ENCODE peak calls at places on chromosomes 13 and 19, in four cellular contexts. E, T, A and O are unnamed samples.

GRCh38 chr13:93776936-93777335 is 550.3 kb downstream of the GPC6 start:
- DNase-seq in T (no peak), E (peak), A (peak), O (peak)

GRCh38 chr13:45786293-45786920 is 65.1 kb downstream of the SIAH3 start:
- DNase-seq in T (no peak), E (no peak), A (no peak), O (no peak)

GRCh38 chr13:25192936-25193335 is 20.8 kb upstream of the AMER2 start:
- DNase-seq in E (no peak), A (no peak), T (no peak), O (no peak)

GRCh38 chr13:98950705-98951104 is 27.2 kb downstream of the DOCK9 start:
- DNase-seq in E (no peak), T (no peak), A (no peak), O (no peak)

GRCh38 chr19:16608290-16608704 is 19.7 kb downstream of the MED26 start:
- DNase-seq in T (no peak), E (peak), A (peak), O (peak)

GRCh38 chr13:69458013-69458412 is 649.6 kb upstream of the ATXN8OS start:
- DNase-seq in A (no peak), E (no peak), T (no peak), O (no peak)

GRCh38 chr13:24454100-24454499 is 58.5 kb downstream of the PARP4 start:
- DNase-seq in T (no peak), A (no peak), E (no peak), O (no peak)

GRCh38 chr13:98328511-98328910 is 151.4 kb upstream of the RNF113B start:
- DNase-seq in T (no peak), A (no peak), E (no peak), O (no peak)

GRCh38 chr19:40803857-40804782 is 5.1 kb downstream of the EGLN2 start:
- DNase-seq in E (no peak), A (no peak), T (peak), O (no peak)

GRCh38 chr19:4062576-4063368 is 3.9 kb downstream of the ZBTB7A start:
- DNase-seq in E (no peak), T (no peak), A (no peak), O (no peak)

GRCh38 chr19:4064551-4065260 is 2.0 kb downstream of the ZBTB7A start:
- DNase-seq in T (peak), A (peak), E (no peak), O (peak)

GRCh38 chr19:4063369-4064072 is 3.2 kb downstream of the ZBTB7A start:
- DNase-seq in E (no peak), T (no peak), A (no peak), O (no peak)

GRCh38 chr19:4065430-4066175 is 1.1 kb downstream of the ZBTB7A start:
- DNase-seq in A (peak), E (peak), T (peak), O (peak)

GRCh38 chr19:4064073-4064550 is 2.6 kb downstream of the ZBTB7A start:
- DNase-seq in A (peak), E (peak), T (no peak), O (peak)
- TF ChIP-seq CTCF in A (no peak), E (no peak), T (no peak), O (no peak)

DNA sequence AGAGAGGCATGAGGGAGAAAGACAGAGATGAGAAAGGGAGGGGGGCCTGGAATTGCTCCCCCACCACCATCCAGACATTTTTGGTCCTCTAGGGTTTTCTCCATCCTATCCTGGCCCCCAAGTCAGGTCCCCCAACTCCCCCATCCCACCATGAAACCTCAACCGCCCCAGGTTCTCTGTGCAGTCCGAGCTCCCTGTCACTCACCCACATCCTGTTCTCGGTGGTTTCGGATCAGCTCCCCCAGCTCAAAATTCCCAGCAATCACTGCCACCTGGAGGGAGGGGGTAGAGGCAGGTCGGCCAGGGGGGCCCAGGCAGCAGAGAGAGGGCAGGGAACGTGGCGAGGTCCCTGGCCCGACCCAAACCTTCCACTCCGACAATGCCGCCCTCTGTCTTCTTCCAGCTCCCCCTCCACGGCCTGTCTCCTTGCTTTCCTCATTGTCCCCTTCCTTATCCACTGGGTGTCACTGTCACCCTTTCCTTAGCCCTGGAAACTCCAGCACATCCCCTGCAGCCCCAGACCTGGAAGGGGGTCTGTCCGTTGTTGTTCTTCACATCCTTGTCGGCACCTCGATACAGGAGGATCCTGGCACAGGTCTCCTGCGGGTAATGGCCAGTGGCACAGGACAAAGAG is 15.6 kb downstream of the SHANK1 start:
- DNase-seq in E (no peak), T (no peak), A (peak), O (no peak)
- TF ChIP-seq CTCF in E (no peak), T (no peak), A (no peak), O (no peak)

GRCh38 chr13:94968757-94969086 is 256.4 kb upstream of the SOX21 start:
- DNase-seq in E (no peak), T (no peak), A (no peak), O (no peak)

GRCh38 chr13:94967183-94968039 is 255.1 kb upstream of the SOX21 start:
- DNase-seq in A (peak), E (peak), T (no peak), O (peak)

GRCh38 chr13:94966380-94966779 is 254.0 kb upstream of the SOX21 start:
- DNase-seq in E (no peak), A (no peak), T (no peak), O (no peak)

GRCh38 chr13:94972262-94972661 is 259.9 kb upstream of the SOX21 start:
- DNase-seq in T (no peak), A (no peak), E (no peak), O (no peak)

GRCh38 chr13:94968040-94968756 is 255.9 kb upstream of the SOX21 start:
- DNase-seq in E (no peak), A (peak), T (no peak), O (peak)
- TF ChIP-seq CTCF in E (no peak), A (no peak), T (no peak), O (peak)

GRCh38 chr19:8697671-8698432 is 743 bp downstream of the ACTL9 start:
- DNase-seq in A (no peak), E (no peak), T (no peak), O (no peak)
- TF ChIP-seq CTCF in A (peak), E (peak), T (no peak), O (peak)

DNA sequence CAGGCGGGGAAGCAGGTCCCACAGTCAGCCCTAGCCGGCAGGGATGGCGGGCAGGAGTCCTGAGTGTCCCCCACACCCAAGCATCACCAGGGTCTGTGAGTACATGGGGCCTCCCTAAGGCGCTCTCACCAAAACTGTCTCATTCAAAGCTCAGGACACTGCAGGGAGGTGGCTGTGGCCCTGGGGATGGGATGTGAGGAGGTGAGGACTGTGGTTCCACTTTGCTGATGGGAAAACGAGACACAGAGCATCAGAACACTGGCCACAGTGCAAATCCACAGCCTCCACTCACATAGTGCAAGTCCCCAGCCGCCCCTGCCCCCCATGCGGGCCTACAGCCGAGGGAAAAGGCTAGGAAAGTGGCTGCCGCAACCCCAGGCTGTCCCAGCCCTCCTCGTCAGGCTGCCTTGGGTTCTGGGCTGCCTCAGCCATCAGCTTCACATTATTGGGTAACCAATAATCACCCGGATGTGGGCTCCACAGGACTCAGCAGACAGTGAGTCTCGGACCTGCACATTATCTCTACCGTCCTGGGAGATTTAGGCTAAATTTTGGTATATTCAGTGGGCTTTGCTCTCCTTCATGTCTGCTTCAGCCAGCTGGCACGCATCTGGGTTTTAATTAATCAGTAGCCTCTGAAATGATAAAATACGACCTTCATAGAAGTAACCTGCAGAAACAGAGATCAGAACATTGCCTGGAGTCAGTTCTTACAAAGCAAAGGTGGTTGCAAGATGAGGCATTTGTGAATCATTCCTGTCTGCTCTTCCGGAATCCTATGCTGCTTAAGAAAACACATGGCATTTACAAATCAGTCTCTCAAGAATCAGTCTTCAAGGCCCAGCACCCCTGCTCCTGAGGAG is 77.0 kb downstream of the SOX1 start:
- DNase-seq in A (no peak), T (no peak), E (no peak), O (no peak)
- TF ChIP-seq CTCF in A (no peak), T (no peak), E (no peak), O (no peak)

GRCh38 chr19:2612619-2613249 is 89.8 kb downstream of the GNG7 start:
- DNase-seq in A (no peak), E (no peak), T (no peak), O (no peak)

GRCh38 chr19:2609389-2610116 is 92.9 kb downstream of the GNG7 start:
- DNase-seq in E (no peak), A (no peak), T (no peak), O (no peak)

GRCh38 chr19:2610637-2611482 is 91.6 kb downstream of the GNG7 start:
- DNase-seq in E (peak), T (peak), A (peak), O (peak)

GRCh38 chr19:2613507-2614295 is 88.8 kb downstream of the GNG7 start:
- DNase-seq in A (peak), E (peak), T (peak), O (no peak)

GRCh38 chr19:2611483-2612464 is 90.7 kb downstream of the GNG7 start:
- DNase-seq in T (no peak), A (no peak), E (no peak), O (no peak)
- TF ChIP-seq CTCF in T (peak), A (no peak), E (no peak), O (no peak)

GRCh38 chr19:42634409-42635232 is 39.9 kb upstream of the CEACAM8 start:
- DNase-seq in E (peak), T (peak), A (peak), O (no peak)
- TF ChIP-seq CTCF in E (peak), T (peak), A (peak), O (peak)

DNA sequence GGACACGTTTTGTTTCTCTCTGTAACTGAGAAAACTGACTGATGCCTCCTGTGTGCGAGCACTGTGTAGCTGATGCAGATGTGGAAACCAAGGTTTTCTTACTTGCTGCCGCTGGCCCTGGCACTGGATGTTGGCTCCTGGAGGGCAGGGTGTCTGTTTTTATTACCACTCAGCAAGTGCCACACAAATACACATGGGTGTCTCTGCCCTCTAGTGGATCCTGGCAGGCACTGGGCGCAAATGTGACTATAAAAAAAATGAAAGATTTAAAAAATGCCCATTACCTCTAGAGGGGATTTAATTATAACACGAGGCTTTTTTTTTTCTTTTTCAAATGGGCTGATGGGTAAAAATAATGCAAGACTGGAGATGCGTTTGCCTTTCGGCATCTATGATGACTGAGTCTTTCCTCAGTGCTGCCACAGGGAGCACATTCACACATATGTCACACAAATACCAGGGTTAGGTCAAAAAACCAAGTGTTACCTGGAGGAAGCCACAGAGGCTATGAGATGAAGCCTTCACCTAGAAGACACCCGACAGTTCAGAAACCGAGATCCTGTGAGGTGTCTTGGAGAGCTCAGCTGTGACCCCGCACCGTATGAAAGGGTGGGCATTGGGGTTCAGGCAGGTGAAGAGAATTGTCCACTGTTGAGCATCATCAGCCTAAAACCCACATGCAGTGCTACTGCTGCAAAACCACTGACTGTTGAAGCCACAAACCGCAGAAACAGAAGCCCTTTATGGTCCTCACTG is 25.7 kb downstream of the CHAMP1 start:
- DNase-seq in T (peak), A (peak), E (peak), O (peak)
- TF ChIP-seq CTCF in T (peak), A (peak), E (peak), O (peak)

GRCh38 chr13:106036870-106037269 is 498.6 kb downstream of the EFNB2 start:
- DNase-seq in T (no peak), E (no peak), A (no peak), O (no peak)
- TF ChIP-seq CTCF in T (no peak), E (no peak), A (no peak), O (no peak)

DNA sequence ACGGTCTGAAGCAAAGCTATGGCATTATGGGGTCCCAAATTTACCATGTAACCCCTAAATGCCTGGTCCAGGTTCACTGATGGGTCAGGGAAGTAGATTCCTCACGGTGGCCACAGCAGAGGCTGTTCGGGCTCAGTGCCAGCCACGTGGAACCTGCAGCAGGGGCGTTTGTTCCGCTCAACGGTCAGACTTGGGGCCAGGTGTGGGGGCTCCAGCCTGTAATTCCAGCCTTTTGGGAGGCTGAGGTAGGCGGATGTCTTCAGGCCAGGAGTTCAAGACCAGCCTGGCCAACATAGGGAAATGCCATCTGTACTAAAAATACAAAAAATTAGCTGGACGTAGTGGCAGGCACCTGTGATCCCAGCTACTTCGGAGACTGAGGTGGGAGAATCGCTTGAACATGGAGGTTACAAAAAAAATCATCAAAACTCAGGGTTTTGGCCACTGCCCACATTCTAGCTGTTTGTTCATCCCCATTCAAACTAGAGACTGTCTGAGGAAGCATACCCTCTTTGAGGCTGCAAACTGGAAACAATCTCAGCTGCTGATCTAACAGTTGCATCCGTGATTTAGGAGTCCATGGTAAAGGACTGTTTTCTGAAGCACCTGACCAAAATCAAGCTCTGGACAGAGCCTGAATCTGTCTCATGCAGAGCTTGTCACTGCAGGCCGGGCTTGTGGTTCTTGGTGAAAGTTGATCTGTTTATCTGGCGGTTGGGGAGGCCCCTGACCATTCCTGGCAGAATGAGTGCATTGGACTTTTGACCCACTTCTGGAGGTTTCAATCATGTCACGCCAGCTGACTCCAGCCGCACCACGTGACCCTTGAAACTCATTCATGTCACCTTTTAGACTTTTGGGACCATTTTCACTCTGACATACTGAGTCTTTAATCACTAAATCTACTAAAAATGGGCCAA is 30.2 kb upstream of the ZNF331 start:
- DNase-seq in T (no peak), E (peak), A (no peak), O (no peak)
- TF ChIP-seq CTCF in T (no peak), E (no peak), A (no peak), O (no peak)